ENCODE peak calls at places on chromosomes 11 and 22, in four cellular contexts. G is heart right ventricle, C is adrenal gland, N is neural progenitor cell. D is an unnamed sample. For H3K4me1 and H3K9me3, the result is how much of the 10 kb centered on the place peaks cover.

GRCh38 chr22:49590851-49591445 is 236.7 kb downstream of the BRD1 start:
- DNase-seq in G (no peak), C (no peak), N (no peak), D (no peak)

GRCh38 chr11:134052988-134053945 is 15.6 kb upstream of the JAM3 start:
- DNase-seq in G (no peak), C (no peak), N (no peak), D (no peak)

GRCh38 chr11:35192347-35192746 is 53.4 kb downstream of the CD44 start:
- DNase-seq in G (peak), C (peak), N (no peak), D (peak)

GRCh38 chr22:19930537-19931486 is 10.8 kb upstream of the COMT start:
- DNase-seq in G (no peak), C (no peak), N (no peak), D (no peak)

GRCh38 chr11:83002047-83002446 is 69.7 kb downstream of the RAB30 start:
- DNase-seq in G (no peak), C (no peak), N (no peak), D (no peak)

GRCh38 chr11:74169736-74170458 is 905 bp downstream of the C2CD3 start:
- DNase-seq in G (no peak), C (no peak), N (no peak), D (no peak)

GRCh38 chr22:23268877-23269276 is 88.6 kb downstream of the BCR start:
- DNase-seq in G (no peak), C (no peak), N (no peak), D (no peak)

GRCh38 chr11:13861411-13861810 is 101.1 kb upstream of the SPON1 start:
- DNase-seq in G (no peak), C (no peak), N (no peak), D (no peak)

GRCh38 chr22:46895753-46896152 is 133.3 kb downstream of the TBC1D22A start:
- DNase-seq in G (no peak), C (peak), N (no peak), D (no peak)

GRCh38 chr11:5620606-5621521 is 3.9 kb upstream of the TRIM34 start:
- DNase-seq in G (no peak), C (no peak), N (no peak), D (no peak)

GRCh38 chr11:113096661-113097060 is 135.4 kb downstream of the NCAM1 start:
- DNase-seq in G (no peak), C (no peak), N (no peak), D (no peak)

GRCh38 chr11:32821517-32821916 is 8.2 kb upstream of the PRRG4 start:
- DNase-seq in G (no peak), C (no peak), N (no peak), D (no peak)

GRCh38 chr11:84714316-84714780 is 912.8 kb downstream of the DLG2 start:
- DNase-seq in G (peak), C (peak), N (peak), D (peak)

GRCh38 chr11:1007279-1007678 is 29.2 kb downstream of the MUC6 start:
- DNase-seq in G (no peak), C (no peak), N (no peak), D (no peak)
- H3K4me1 ChIP-seq in G (under half), C (under half), N (under half), D (under half)

GRCh38 chr11:120210651-120211521 is at the start of gene OAF:
- DNase-seq in G (peak), C (peak), N (peak), D (peak)
- TF ChIP-seq CTCF in G (peak), C (peak), N (peak), D (no peak)

GRCh38 chr11:48154162-48154561 is 62.4 kb upstream of the OR4B1 start:
- DNase-seq in G (no peak), C (no peak), N (no peak), D (no peak)
- H3K9me3 ChIP-seq in G (under half), C (under half), N (under half), D (under half)

GRCh38 chr11:91625495-91625894 is 599.1 kb upstream of the FAT3 start:
- DNase-seq in G (no peak), C (no peak), N (no peak), D (no peak)

GRCh38 chr11:91630916-91631673 is 593.5 kb upstream of the FAT3 start:
- DNase-seq in G (no peak), C (no peak), N (no peak), D (no peak)
- H3K4me1 ChIP-seq in G (under half), C (under half), N (under half), D (under half)